ENCODE peak calls at places on chromosomes 6 and 20, in ten cellular contexts. V is HL-60, G is H9, C is tibial nerve, K is mesothelial cell of epicardium, P is endodermal cell, E is hepatocyte, I is left ventricle myocardium inferior, T is IMR-90, H is uterus. Q is an unnamed sample.

GRCh38 chr6:138582573-138582972 is 83.3 kb upstream of the NHSL1 start:
- DNase-seq in V (no peak), G (no peak), C (no peak), K (no peak), P (no peak), E (no peak), I (no peak), T (no peak), H (no peak), Q (no peak)

GRCh38 chr6:46053034-46053933 is 37.6 kb upstream of the CLIC5 start:
- DNase-seq in V (no peak), G (no peak), C (no peak), K (no peak), P (no peak), E (peak; percentile 84), I (peak; percentile 15), T (no peak), H (peak; percentile 15), Q (no peak)

GRCh38 chr6:36427781-36428345 is 14.8 kb downstream of the PXT1 start:
- DNase-seq in V (no peak), G (no peak), C (no peak), K (no peak), P (no peak), E (no peak), I (no peak), T (peak; percentile 63), H (no peak), Q (no peak)

GRCh38 chr20:54848262-54848661 is 372.9 kb downstream of the DOK5 start:
- DNase-seq in V (no peak), G (no peak), C (no peak), K (no peak), P (no peak), E (no peak), I (no peak), T (no peak), H (no peak), Q (no peak)

GRCh38 chr6:134678436-134678889 is 271.4 kb downstream of the ALDH8A1 start:
- DNase-seq in V (no peak), G (no peak), C (no peak), K (peak; percentile 25), P (no peak), E (peak; percentile 55), I (peak; percentile 62), T (peak; percentile 79), H (peak; percentile 30), Q (no peak)

GRCh38 chr20:59152559-59153354 is 10.9 kb upstream of the ZNF831 start:
- DNase-seq in V (no peak), G (no peak), C (no peak), K (no peak), P (no peak), E (no peak), I (no peak), T (no peak), H (no peak), Q (no peak)

GRCh38 chr6:130742282-130742681 is 84.9 kb upstream of the SMLR1 start:
- DNase-seq in V (no peak), G (no peak), C (no peak), K (no peak), P (no peak), E (no peak), I (no peak), T (peak; percentile 4), H (no peak), Q (no peak)

GRCh38 chr6:39344821-39345280 is 22.3 kb upstream of the KCNK16 start:
- DNase-seq in V (no peak), G (peak; percentile 63), C (no peak), K (no peak), P (peak; percentile 75), E (no peak), I (no peak), T (no peak), H (no peak), Q (no peak)

GRCh38 chr6:84581494-84582259 is 182.7 kb downstream of the TBX18 start:
- DNase-seq in V (peak; percentile 6), G (no peak), C (no peak), K (no peak), P (no peak), E (no peak), I (no peak), T (peak; percentile 73), H (no peak), Q (no peak)

DNA sequence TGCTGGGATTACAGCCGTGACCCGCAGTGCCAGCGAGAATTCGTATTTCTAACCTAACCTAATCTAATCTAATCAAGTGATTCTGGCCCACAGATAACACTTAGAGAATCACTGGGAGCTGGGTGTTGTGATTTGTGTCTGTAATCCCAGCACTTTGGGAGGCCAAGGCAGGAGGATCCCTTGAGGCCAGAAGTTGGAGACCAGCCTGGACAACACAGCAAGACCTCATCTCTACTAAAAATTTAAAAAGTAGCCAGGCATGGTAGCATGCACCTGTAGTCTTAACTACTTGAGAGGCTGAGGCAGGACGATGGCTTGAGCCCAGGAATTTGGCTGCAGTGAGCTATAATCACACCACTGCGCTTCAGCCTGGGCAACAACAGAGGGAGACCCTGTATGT is 21.4 kb upstream of the NCOA3 start:
- DNase-seq in V (no peak), G (no peak), C (no peak), K (no peak), P (no peak), E (no peak), I (no peak), T (no peak), H (no peak), Q (no peak)
- TF ChIP-seq CTCF in V (no peak), G (no peak), C (no peak), K (no peak), P (no peak), E (no peak), I (no peak), T (no peak), H (no peak), Q (no peak)

DNA sequence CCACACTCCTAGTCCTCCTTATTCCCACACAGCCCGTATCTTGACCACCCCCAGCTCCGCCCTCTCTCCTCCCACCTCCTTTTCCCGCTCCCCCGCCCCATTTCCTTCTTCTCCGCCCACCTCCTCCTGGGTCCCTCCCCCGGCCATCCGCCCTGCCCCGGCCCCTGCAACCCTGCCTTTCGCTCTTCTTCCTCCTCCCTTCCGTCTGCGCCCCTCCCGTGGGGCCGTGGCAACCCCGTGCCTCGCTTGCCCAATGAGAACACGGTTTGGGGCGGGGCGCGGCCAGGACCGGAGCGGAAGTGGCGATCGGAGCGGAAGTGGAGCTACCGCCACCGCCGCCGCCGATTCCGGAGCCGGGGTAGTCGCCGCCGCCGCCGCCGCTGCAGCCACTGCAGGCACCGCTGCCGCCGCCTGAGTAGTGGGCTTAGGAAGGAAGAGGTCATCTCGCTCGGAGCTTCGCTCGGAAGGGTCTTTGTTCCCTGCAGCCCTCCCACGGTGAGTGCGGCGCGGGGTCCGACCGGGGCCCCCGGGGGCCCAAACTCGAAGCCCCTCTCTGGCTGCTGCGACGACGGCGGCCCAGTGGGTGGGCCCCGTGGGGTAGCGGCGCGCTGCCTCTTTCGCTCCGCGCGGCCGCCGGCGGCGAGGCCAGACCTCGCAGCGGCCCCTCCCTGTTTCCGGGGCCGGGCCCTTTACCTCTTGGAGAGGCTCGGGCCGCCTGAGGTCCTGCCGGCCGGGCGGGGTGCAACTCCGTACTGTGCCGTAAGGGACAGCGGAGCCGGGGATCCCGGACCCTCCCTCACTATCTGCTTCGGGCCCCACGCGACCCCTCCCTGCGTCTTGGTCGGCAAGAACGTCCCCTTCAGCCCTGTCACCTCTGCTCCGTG is at the start of gene YWHAB:
- DNase-seq in V (peak; percentile 95), G (peak; percentile 99), C (peak; percentile 98), K (peak; percentile 93), P (peak; percentile 100), E (peak; percentile 99), I (peak; percentile 99), T (peak; percentile 95), H (peak; percentile 98), Q (peak; percentile 83)
- TF ChIP-seq CTCF in V (no peak), G (peak; percentile 34), C (no peak), K (no peak), P (peak; percentile 53), E (no peak), I (peak; percentile 50), T (no peak), H (no peak), Q (no peak)

GRCh38 chr6:47477497-47478232 is at the start of gene CD2AP:
- DNase-seq in V (peak; percentile 47), G (peak; percentile 97), C (peak; percentile 72), K (peak; percentile 90), P (peak; percentile 98), E (peak; percentile 96), I (peak; percentile 86), T (peak; percentile 74), H (peak; percentile 82), Q (peak; percentile 52)
- TF ChIP-seq CTCF in V (no peak), G (no peak), C (peak; percentile 2), K (no peak), P (peak; percentile 20), E (peak; percentile 28), I (peak; percentile 28), T (peak; percentile 11), H (no peak), Q (no peak)

DNA sequence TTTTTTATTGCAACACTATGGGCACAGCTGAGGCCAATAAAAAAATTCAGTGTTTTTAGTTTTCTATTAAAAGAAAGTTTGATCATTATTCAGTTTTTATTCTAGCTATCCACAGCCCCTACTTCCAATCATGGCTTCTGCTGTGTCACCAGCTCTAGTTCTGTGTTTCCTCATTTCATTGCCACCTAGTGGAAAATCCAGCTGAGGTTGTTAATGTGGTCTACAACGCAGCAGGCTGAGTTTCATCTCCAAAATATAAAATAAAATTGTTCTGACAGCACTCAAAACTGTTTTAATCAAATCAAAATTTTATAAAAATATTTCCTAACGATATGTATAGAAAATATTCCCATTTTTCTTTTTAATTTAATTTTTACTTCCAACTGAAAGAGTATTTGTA is 13.6 kb downstream of the COL9A1 start:
- DNase-seq in V (no peak), G (no peak), C (no peak), K (no peak), P (no peak), E (no peak), I (no peak), T (no peak), H (no peak), Q (no peak)
- TF ChIP-seq CTCF in V (no peak), G (peak; percentile 50), C (no peak), K (no peak), P (peak; percentile 70), E (peak; percentile 42), I (peak; percentile 40), T (peak; percentile 2), H (no peak), Q (no peak)

DNA sequence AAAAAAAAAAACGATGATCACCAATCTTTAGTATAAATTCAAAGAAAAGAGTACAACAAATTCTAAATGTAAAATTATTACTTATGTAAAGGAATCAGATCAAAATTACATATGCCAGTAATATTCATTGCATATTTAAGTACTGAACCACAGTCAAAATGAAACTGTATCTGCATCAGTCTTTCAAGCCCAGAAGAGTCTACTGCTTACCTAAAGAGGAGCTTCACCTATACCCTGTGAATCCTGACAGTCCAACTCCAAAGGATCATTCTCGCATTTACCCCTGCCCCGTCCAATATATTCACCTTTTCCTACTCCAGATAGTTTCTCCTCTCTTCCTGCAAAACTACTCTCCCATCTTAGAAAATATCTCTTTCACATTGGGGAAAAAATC is 9.2 kb downstream of the ATG5 start:
- DNase-seq in V (no peak), G (no peak), C (no peak), K (no peak), P (no peak), E (no peak), I (no peak), T (no peak), H (no peak), Q (no peak)
- TF ChIP-seq CTCF in V (no peak), G (no peak), C (no peak), K (no peak), P (no peak), E (no peak), I (no peak), T (no peak), H (no peak), Q (no peak)

Q was measured in D721Med.